ENCODE peak calls at places on chromosomes 4 and X, in five cellular contexts. One of them, this sample, is unnamed.

GRCh38 chrX:109862386-109862910 is 129.4 kb upstream of the ACSL4 start:
- DNase-seq in gastrocnemius medialis: no peak
- DNase-seq in mesendoderm: peak
- DNase-seq in kidney tubule cell: no peak
- DNase-seq in memory B cell: no peak
- DNase-seq in this sample: no peak

GRCh38 chr4:8325284-8325973 is 55.9 kb downstream of the HTRA3 start:
- DNase-seq in gastrocnemius medialis: no peak
- DNase-seq in kidney tubule cell: no peak
- DNase-seq in mesendoderm: no peak
- DNase-seq in memory B cell: no peak
- DNase-seq in this sample: no peak

GRCh38 chr4:52051615-52052474 is 741 bp downstream of the SPATA18 start:
- DNase-seq in mesendoderm: peak
- DNase-seq in kidney tubule cell: peak
- DNase-seq in gastrocnemius medialis: peak
- DNase-seq in memory B cell: no peak
- DNase-seq in this sample: no peak

GRCh38 chr4:141027421-141027820 is 105.8 kb downstream of the RNF150 start:
- DNase-seq in mesendoderm: no peak
- DNase-seq in kidney tubule cell: peak
- DNase-seq in memory B cell: no peak
- DNase-seq in gastrocnemius medialis: peak
- DNase-seq in this sample: no peak

GRCh38 chrX:46770006-46770816 is 11.3 kb upstream of the SLC9A7 start:
- DNase-seq in memory B cell: no peak
- DNase-seq in kidney tubule cell: peak
- DNase-seq in gastrocnemius medialis: no peak
- DNase-seq in mesendoderm: no peak
- DNase-seq in this sample: no peak

GRCh38 chr4:150082241-150082640 is 4.0 kb downstream of the DCLK2 start:
- DNase-seq in memory B cell: no peak
- DNase-seq in gastrocnemius medialis: no peak
- DNase-seq in mesendoderm: no peak
- DNase-seq in kidney tubule cell: no peak
- DNase-seq in this sample: no peak

GRCh38 chr4:169337510-169337909 is 66.8 kb upstream of the SH3RF1 start:
- DNase-seq in kidney tubule cell: peak
- DNase-seq in gastrocnemius medialis: no peak
- DNase-seq in memory B cell: no peak
- DNase-seq in mesendoderm: no peak
- DNase-seq in this sample: no peak

GRCh38 chr4:177214935-177215334 is 94.7 kb upstream of the NEIL3 start:
- DNase-seq in gastrocnemius medialis: no peak
- DNase-seq in memory B cell: no peak
- DNase-seq in mesendoderm: no peak
- DNase-seq in kidney tubule cell: peak
- DNase-seq in this sample: no peak

This sample was measured in activated effector memory CD4-positive, alpha-beta T cell treated with Interleukin-2 at 50 U/mL for 16 hours.